ENCODE peak calls at places on chromosomes 11 and 22, in ten cellular contexts. E, K, B, O, R, T, G, Y, P and Q are unnamed samples.

GRCh38 chr22:27063841-27064240 is 406.5 kb downstream of the MIAT start:
- DNase-seq in E (no peak), K (no peak), B (no peak), O (no peak), R (no peak), T (no peak), G (no peak), Y (no peak), P (no peak), Q (no peak)

GRCh38 chr11:57903441-57904123 is 120.1 kb upstream of the OR9Q1 start:
- DNase-seq in E (peak; percentile 9), K (peak; percentile 1), B (peak; percentile 95), O (peak; percentile 83), R (peak; percentile 59), T (no peak), G (no peak), Y (no peak), P (no peak), Q (no peak)

GRCh38 chr11:3873712-3874349 is 18.4 kb downstream of the STIM1 start:
- DNase-seq in E (no peak), K (no peak), B (no peak), O (no peak), R (no peak), T (no peak), G (no peak), Y (no peak), P (no peak), Q (no peak)

GRCh38 chr11:130999086-130999485 is 82.8 kb upstream of the SNX19 start:
- DNase-seq in E (no peak), K (peak; percentile 77), B (peak; percentile 52), O (no peak), R (no peak), T (peak; percentile 27), G (no peak), Y (no peak), P (no peak), Q (no peak)

GRCh38 chr11:44766112-44766971 is 39.6 kb downstream of the TSPAN18 start:
- DNase-seq in E (peak; percentile 88), K (peak; percentile 41), B (no peak), O (peak; percentile 70), R (no peak), T (peak; percentile 95), G (peak; percentile 46), Y (peak; percentile 48), P (no peak), Q (no peak)

GRCh38 chr11:64152841-64153691 is 12.8 kb downstream of the MACROD1 start:
- DNase-seq in E (peak; percentile 54), K (peak; percentile 21), B (peak; percentile 38), O (no peak), R (peak; percentile 77), T (peak; percentile 18), G (peak; percentile 72), Y (no peak), P (peak; percentile 52), Q (peak; percentile 97)

GRCh38 chr11:7536102-7536501 is 22.3 kb downstream of the PPFIBP2 start:
- DNase-seq in E (no peak), K (no peak), B (no peak), O (no peak), R (peak; percentile 9), T (no peak), G (peak; percentile 71), Y (no peak), P (no peak), Q (no peak)

GRCh38 chr11:9653871-9654270 is 10.0 kb upstream of the SWAP70 start:
- DNase-seq in E (no peak), K (no peak), B (no peak), O (no peak), R (no peak), T (no peak), G (no peak), Y (no peak), P (no peak), Q (no peak)

GRCh38 chr11:46485852-46486443 is 94.4 kb upstream of the CHRM4 start:
- DNase-seq in E (no peak), K (no peak), B (no peak), O (no peak), R (no peak), T (no peak), G (no peak), Y (no peak), P (no peak), Q (no peak)

DNA sequence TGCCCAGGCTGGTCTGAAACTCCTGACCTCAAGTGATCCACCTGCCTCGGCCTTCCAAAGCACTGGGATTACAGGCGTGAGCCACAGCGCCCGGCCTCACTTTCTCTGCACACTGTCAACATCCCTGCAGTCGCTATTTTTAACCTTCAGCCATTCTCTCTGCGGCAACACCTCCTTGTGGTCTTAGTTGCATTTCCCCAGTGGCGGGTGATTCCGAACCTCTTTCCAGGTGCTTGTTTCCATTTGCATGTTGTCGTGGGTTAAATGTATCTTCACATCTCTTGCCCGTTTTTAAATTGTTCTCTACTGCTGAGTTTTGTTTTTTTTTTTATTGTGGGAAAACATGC is 2.2 kb upstream of the SCT start:
- DNase-seq in E (no peak), K (no peak), B (no peak), O (no peak), R (peak; percentile 49), T (no peak), G (no peak), Y (no peak), P (peak; percentile 77), Q (no peak)
- TF ChIP-seq CTCF in E (no peak), K (no peak), B (no peak), O (no peak), R (no peak), T (peak; percentile 17), G (peak; percentile 16), Y (no peak), P (peak; percentile 29), Q (peak; percentile 19)

GRCh38 chr22:22818202-22818538 is 69.4 kb upstream of the IGLL5 start:
- DNase-seq in E (no peak), K (no peak), B (no peak), O (no peak), R (no peak), T (no peak), G (no peak), Y (no peak), P (no peak), Q (no peak)

GRCh38 chr22:22816766-22817410 is 70.7 kb upstream of the IGLL5 start:
- DNase-seq in E (no peak), K (no peak), B (no peak), O (no peak), R (no peak), T (no peak), G (no peak), Y (no peak), P (no peak), Q (no peak)

GRCh38 chr22:22818861-22819855 is 68.5 kb upstream of the IGLL5 start:
- DNase-seq in E (no peak), K (no peak), B (no peak), O (no peak), R (peak; percentile 56), T (no peak), G (no peak), Y (no peak), P (peak; percentile 81), Q (peak; percentile 62)

GRCh38 chr22:22816171-22816514 is 71.5 kb upstream of the IGLL5 start:
- DNase-seq in E (no peak), K (no peak), B (no peak), O (no peak), R (no peak), T (no peak), G (no peak), Y (no peak), P (no peak), Q (no peak)

GRCh38 chr22:22817468-22818201 is 70.0 kb upstream of the IGLL5 start:
- DNase-seq in E (no peak), K (no peak), B (no peak), O (no peak), R (no peak), T (no peak), G (no peak), Y (no peak), P (no peak), Q (no peak)
- TF ChIP-seq CTCF in E (no peak), K (no peak), B (no peak), O (no peak), R (no peak), T (no peak), G (peak; percentile 25), Y (no peak), P (no peak), Q (no peak)

GRCh38 chr11:100528872-100529416 is 158.1 kb upstream of the ARHGAP42 start:
- DNase-seq in E (no peak), K (no peak), B (no peak), O (no peak), R (no peak), T (no peak), G (no peak), Y (no peak), P (no peak), Q (no peak)

GRCh38 chr11:100525197-100525596 is 161.9 kb upstream of the ARHGAP42 start:
- DNase-seq in E (no peak), K (no peak), B (peak; percentile 20), O (no peak), R (no peak), T (no peak), G (no peak), Y (no peak), P (no peak), Q (no peak)

DNA sequence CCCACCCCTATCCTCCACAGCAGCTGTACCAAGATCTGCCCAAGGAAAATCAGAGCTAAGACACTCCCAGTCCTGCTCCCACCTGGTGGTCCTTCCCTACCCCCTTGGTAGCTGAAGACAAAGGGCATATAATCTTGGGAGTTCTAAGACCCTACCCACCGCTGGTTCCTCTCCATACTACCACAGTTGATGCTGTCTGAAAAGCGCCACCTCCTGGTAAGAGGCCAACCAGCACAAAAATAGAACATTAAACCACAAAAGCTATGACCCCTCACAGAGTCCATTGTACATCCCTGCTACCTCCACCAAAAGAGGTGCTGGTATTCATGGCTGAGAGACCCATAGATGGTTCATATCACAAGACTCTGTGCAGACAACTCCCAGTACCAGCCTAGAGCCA is 161.5 kb upstream of the ARHGAP42 start:
- DNase-seq in E (no peak), K (no peak), B (peak; percentile 15), O (no peak), R (peak; percentile 4), T (no peak), G (peak; percentile 81), Y (no peak), P (no peak), Q (no peak)
- TF ChIP-seq CTCF in E (no peak), K (no peak), B (peak; percentile 35), O (no peak), R (no peak), T (peak; percentile 30), G (peak; percentile 84), Y (no peak), P (peak; percentile 10), Q (peak; percentile 12)

DNA sequence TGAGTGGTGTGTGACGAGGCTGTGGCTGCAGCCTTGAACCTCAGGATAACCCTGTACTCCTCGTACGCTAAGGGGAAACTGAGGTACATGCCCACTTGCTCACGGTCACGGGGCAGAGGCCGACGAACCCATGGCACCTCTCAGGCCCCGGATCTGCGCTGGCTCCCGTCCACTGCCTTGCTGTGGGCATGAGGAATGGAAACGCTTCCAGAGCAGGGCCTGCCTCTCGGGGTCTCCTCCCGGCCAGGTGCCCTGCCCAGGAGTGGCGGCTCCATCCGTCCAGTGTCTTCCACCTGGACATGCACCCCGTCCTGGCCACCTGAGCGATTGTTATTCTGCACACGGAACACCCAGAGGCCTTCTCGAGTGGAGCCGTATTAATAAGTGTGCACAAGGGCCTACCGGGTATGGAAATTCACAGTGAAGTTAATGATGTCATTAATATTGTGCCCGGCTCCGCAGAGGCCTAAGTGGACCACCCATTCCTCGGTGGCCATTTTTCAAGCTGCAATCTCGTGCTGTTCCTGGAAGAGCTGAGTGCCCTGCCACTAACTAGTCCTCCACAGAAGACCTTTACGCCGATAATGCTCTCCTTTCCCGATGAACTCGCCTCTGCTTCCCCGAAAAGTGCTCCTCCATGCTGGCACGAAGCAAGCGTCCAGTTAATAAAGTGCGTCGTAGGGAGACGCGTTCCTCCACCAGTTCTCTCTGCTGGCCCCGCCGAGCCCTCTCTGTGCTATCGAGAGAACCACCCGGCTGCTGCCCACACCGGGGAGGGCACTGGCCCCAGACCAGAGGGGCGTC is 927.9 kb downstream of the BRD1 start:
- DNase-seq in E (no peak), K (no peak), B (no peak), O (peak; percentile 70), R (no peak), T (no peak), G (no peak), Y (no peak), P (no peak), Q (peak; percentile 13)
- TF ChIP-seq CTCF in E (no peak), K (no peak), B (no peak), O (no peak), R (no peak), T (no peak), G (no peak), Y (no peak), P (no peak), Q (no peak)